ENCODE peak calls at places on chromosome 22, in five cellular contexts. D, Y, P, C and O are unnamed samples.

GRCh38 chr22:17079572-17079971 is 5.2 kb upstream of the IL17RA start:
- DNase-seq in D (peak; percentile 30), Y (no peak), P (no peak), C (no peak), O (no peak)

GRCh38 chr22:36337365-36338130 is 50.2 kb downstream of the MYH9 start:
- DNase-seq in D (no peak), Y (no peak), P (no peak), C (no peak), O (no peak)

GRCh38 chr22:30279389-30279788 is 9.9 kb downstream of the CASTOR1 start:
- DNase-seq in D (peak; percentile 41), Y (no peak), P (no peak), C (peak; percentile 27), O (no peak)

GRCh38 chr22:25909988-25910387 is 168.0 kb downstream of the MYO18B start:
- DNase-seq in D (no peak), Y (no peak), P (no peak), C (no peak), O (no peak)

GRCh38 chr22:19700790-19701419 is 13.4 kb upstream of the SEPTIN5 start:
- DNase-seq in D (no peak), Y (no peak), P (no peak), C (no peak), O (no peak)

GRCh38 chr22:33464698-33465097 is 406.5 kb upstream of the SYN3 start:
- DNase-seq in D (no peak), Y (no peak), P (no peak), C (no peak), O (no peak)

GRCh38 chr22:37166675-37167066 is 17.0 kb upstream of the IL2RB start:
- DNase-seq in D (peak; percentile 82), Y (no peak), P (peak; percentile 69), C (peak; percentile 67), O (peak; percentile 36)

GRCh38 chr22:27523711-27524110 is 277.8 kb downstream of the MN1 start:
- DNase-seq in D (no peak), Y (no peak), P (no peak), C (no peak), O (no peak)

GRCh38 chr22:31680764-31681624 is 19.0 kb upstream of the PISD start:
- DNase-seq in D (peak; percentile 57), Y (no peak), P (no peak), C (peak; percentile 81), O (peak; percentile 25)